ENCODE peak calls at places on chromosome 9, in seven cellular contexts. X is activated naive CD8-positive, alpha-beta T cell treated with anti-CD3 and anti-CD28 coated beads, Interleukin-2, amount 50 U/mL, for 24 hours; A is putamen; H is stimulated activated CD8-positive, alpha-beta memory T cell treated with anti-CD3 and anti-CD28 coated beads, Interleukin-15, amount 100 ng/mL, for 4 hours; B is coronary artery; I is HEK293T; S is A172. C is an unnamed sample.

GRCh38 chr9:108569624-108570023 is 286.2 kb downstream of the ACTL7B start:
- DNase-seq in X (no peak), A (no peak), H (no peak), B (no peak), I (no peak), S (peak; percentile 44), C (no peak)

GRCh38 chr9:9170735-9171134 is 1371.2 kb upstream of the DMAC1 start:
- DNase-seq in X (no peak), A (no peak), H (no peak), B (no peak), I (no peak), S (no peak), C (no peak)

GRCh38 chr9:35882265-35882848 is 12.2 kb upstream of the OR13J1 start:
- DNase-seq in X (peak; percentile 86), A (peak; percentile 71), H (peak; percentile 26), B (no peak), I (peak; percentile 81), S (peak; percentile 52), C (peak; percentile 71)

GRCh38 chr9:98134702-98135557 is 15.9 kb upstream of the TRIM14 start:
- DNase-seq in X (no peak), A (no peak), H (no peak), B (no peak), I (no peak), S (no peak), C (no peak)

GRCh38 chr9:69675563-69675962 is 3.4 kb upstream of the APBA1 start:
- DNase-seq in X (no peak), A (no peak), H (no peak), B (no peak), I (no peak), S (no peak), C (no peak)

GRCh38 chr9:26856413-26857032 is 36.1 kb downstream of the CAAP1 start:
- DNase-seq in X (no peak), A (no peak), H (no peak), B (no peak), I (peak; percentile 56), S (peak; percentile 76), C (peak; percentile 56)

GRCh38 chr9:117303643-117304230 is 111.1 kb downstream of the ASTN2 start:
- DNase-seq in X (no peak), A (no peak), H (no peak), B (no peak), I (no peak), S (no peak), C (no peak)

GRCh38 chr9:131717719-131718460 is 22.0 kb downstream of the RAPGEF1 start:
- DNase-seq in X (no peak), A (no peak), H (no peak), B (no peak), I (no peak), S (no peak), C (no peak)

GRCh38 chr9:73162987-73163763 is 11.5 kb downstream of the ANXA1 start:
- DNase-seq in X (no peak), A (no peak), H (no peak), B (no peak), I (no peak), S (no peak), C (no peak)

C was measured in HCT116.